ENCODE peak calls at places on chromosome 13, in four cellular contexts. E is prostate gland, O is SK-N-SH, D is stomach. P is an unnamed sample.

GRCh38 chr13:67299731-67300130 is 69.6 kb upstream of the PCDH9 start:
- DNase-seq in D (no peak), O (no peak), E (no peak), P (no peak)

GRCh38 chr13:20198781-20199180 is 6.0 kb upstream of the GJB2 start:
- DNase-seq in D (no peak), E (no peak), O (no peak), P (no peak)

GRCh38 chr13:24615911-24616472 is 64.2 kb upstream of the ATP12A start:
- DNase-seq in E (no peak), O (no peak), D (no peak), P (no peak)

GRCh38 chr13:45055198-45055901 is 65.0 kb upstream of the GTF2F2 start:
- DNase-seq in D (no peak), E (no peak), O (no peak), P (no peak)

GRCh38 chr13:110379905-110380341 is 72.8 kb downstream of the COL4A2 start:
- DNase-seq in D (no peak), E (no peak), O (no peak), P (no peak)

GRCh38 chr13:29707876-29708543 is 112.5 kb upstream of the SLC7A1 start:
- DNase-seq in E (no peak), D (peak), O (peak), P (no peak)

GRCh38 chr13:42078113-42078769 is 29.8 kb downstream of the DGKH start:
- DNase-seq in D (no peak), E (no peak), O (peak), P (no peak)

GRCh38 chr13:91375119-91375729 is 23.2 kb upstream of the GPC5 start:
- DNase-seq in E (no peak), O (peak), D (no peak), P (no peak)

GRCh38 chr13:106471957-106472543 is 63.4 kb downstream of the EFNB2 start:
- DNase-seq in O (peak), D (peak), E (no peak), P (no peak)

GRCh38 chr13:98706446-98707110 is 45.9 kb downstream of the SLC15A1 start:
- DNase-seq in D (no peak), O (no peak), E (no peak), P (no peak)

GRCh38 chr13:105969761-105970160 is 565.7 kb downstream of the EFNB2 start:
- DNase-seq in E (no peak), D (no peak), O (no peak), P (peak)

GRCh38 chr13:30464496-30465351 is 1.0 kb downstream of the HMGB1 start:
- DNase-seq in E (peak), D (peak), O (peak), P (peak)

GRCh38 chr13:24627090-24627714 is 53.0 kb upstream of the ATP12A start:
- DNase-seq in O (peak), D (peak), E (no peak), P (no peak)

GRCh38 chr13:26011996-26012688 is 39.7 kb downstream of the SHISA2 start:
- DNase-seq in D (no peak), E (no peak), O (no peak), P (no peak)
- TF ChIP-seq POLR2AphosphoS5 in D (no peak), E (no peak), O (no peak), P (no peak)

DNA sequence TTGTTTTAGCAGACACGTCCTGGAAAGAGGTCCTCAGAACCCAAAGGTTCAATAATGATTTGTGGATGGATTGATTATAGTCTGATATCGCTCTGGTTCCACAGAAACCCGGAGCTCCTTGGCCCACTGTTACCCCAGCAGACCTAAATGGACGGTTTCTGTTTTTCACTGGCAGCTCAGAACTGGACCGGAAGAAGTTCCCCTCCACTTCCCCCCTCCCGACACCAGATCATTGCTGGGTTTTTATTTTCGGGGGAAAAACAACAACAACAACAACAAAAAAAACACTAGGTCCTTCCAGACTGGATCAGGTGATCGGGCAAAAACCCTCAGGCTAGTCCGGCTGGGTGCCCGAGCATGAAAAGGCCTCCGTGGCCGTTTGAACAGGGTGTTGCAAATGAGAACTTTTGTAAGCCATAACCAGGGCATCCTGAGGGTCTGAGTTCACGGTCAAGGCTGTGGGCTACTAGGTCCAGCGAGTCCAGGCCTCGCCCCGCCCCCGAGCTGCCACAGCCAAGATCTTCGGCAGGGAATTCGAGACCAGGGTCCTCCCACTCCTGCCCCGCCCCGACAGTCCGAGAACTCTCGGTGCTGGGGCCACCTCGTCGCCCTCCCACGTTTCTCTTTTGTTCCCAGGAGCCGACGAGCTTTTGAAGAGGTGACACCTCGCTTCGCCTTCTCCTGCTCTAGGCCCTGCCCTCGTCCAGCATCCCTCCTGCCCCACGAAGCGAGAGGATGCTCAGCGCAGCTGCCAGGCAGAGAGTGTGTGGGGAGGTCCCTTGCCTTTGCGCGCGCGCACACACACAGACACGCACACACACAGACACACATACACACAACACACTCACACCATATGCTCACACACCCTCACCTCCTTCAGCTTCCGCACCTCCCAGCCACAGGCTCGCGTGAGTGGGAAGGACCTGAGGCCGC is 8.7 kb downstream of the ZIC2 start:
- DNase-seq in D (no peak), O (peak), E (no peak), P (peak)
- H3K27ac ChIP-seq in D (no peak), O (no peak), E (no peak), P (no peak)

DNA sequence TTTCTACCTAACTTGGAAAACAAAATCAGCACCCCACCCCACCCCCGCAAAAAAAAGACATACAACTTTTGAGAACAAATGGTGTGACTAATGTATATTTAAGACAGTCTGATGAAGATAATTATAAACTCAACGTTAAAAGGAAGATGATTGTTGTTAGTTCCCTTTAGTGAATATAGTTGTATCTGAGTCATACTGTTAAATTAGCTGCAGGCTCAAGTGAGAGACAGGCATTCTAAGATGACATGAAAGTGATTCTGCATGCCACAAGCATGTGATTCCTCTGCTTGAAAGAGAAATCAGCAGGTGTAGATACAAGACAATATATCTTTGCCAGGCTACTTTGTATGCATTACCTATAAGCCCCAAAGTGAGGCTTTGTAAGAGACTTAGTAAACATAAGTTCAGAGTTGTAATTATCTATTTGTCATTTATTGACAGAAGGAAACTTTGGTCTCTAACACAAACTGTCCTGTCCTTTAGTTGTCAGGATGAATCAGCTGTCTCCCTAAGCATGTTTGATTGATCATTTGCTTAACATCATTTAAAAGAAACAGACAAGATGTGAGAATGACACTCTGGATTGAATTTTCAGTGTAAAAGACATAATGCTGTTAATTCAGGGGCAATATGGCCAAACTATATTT is 319.4 kb upstream of the HTR2A start:
- DNase-seq in E (no peak), D (no peak), O (no peak), P (no peak)
- TF ChIP-seq POLR2AphosphoS5 in E (no peak), D (no peak), O (no peak), P (no peak)

GRCh38 chr13:101596803-101597202 is 144.3 kb downstream of the ITGBL1 start:
- DNase-seq in D (no peak), O (no peak), E (no peak), P (no peak)

GRCh38 chr13:101590479-101590878 is 138.0 kb downstream of the ITGBL1 start:
- DNase-seq in O (no peak), D (no peak), E (no peak), P (no peak)

DNA sequence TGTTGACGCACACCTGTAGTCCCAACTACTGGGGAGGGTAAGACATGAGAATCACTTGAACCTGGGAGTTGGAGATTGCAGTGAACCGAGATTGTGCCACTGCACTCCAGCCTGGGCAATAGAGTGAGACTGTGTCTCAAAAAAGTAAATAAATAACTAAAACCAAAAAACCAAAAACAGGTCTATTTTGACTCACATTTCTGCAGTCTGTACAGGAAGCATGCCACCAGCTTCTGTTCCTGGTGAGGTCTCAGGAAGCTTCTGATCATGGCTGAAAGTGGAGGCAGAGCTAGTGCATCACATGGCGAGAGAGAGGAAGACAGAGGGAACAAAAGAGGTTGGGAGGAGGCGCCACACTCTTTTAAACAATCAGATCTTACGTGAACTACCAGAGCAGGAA is 142.5 kb downstream of the ITGBL1 start:
- DNase-seq in D (no peak), E (no peak), O (no peak), P (no peak)
- H3K27ac ChIP-seq in D (no peak), E (no peak), O (no peak), P (no peak)

GRCh38 chr13:33644607-33645543 is 173.1 kb upstream of the RFC3 start:
- DNase-seq in O (no peak), D (no peak), E (no peak), P (no peak)
- TF ChIP-seq POLR2AphosphoS5 in O (no peak), D (no peak), E (no peak), P (peak)

GRCh38 chr13:76635232-76636021 is 250.8 kb downstream of the KCTD12 start:
- DNase-seq in D (no peak), O (no peak), E (no peak), P (no peak)
- H3K27ac ChIP-seq in D (no peak), O (no peak), E (no peak), P (no peak)

GRCh38 chr13:108917581-108917980 is 288.2 kb downstream of the MYO16 start:
- DNase-seq in D (no peak), O (no peak), E (no peak), P (no peak)

GRCh38 chr13:108915095-108915633 is 285.8 kb downstream of the MYO16 start:
- DNase-seq in O (peak), E (no peak), D (no peak), P (no peak)

GRCh38 chr13:108911807-108912206 is 282.4 kb downstream of the MYO16 start:
- DNase-seq in E (no peak), D (no peak), O (no peak), P (no peak)

GRCh38 chr13:108919036-108919907 is 289.9 kb downstream of the MYO16 start:
- DNase-seq in O (no peak), D (no peak), E (no peak), P (no peak)

DNA sequence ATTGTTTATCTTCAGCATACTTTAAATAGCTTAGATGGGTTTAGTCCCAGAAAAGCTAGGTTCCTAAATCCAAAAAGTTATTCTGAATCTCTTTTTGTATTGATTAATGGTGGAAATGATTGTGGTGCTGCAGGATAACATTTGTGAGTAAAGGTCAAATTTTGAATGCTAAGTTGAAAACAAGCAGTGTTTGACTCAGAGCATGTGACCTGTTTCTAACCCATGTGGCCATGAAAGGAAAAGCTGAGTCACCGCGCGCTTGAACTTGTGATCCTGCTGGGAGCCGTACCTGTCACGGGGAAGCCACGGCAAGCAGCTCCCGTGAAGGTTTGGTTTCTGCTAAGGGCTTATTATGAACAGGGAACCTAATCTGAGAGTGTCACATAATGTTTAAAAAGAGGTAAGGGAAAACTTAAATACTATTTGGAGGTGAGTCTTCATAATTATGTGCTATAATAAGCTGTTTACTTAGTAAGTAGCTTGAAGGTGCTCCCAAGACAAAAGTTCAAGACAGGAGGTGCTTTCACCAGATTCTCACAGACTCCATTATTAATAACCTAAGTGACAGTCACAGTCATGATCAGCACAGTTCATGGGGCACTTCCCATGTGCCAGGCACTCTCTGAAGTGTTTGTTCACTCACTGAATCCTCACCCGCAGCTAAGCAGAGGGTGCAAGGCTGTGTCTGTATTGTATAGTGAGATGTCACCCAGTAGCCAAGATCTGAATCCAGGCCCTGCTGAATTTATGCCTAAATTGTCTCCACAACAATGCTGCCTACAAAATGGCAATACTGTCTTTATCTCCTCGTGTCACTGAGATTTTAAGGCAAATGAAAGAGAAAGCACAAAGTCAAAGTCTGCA is 286.5 kb downstream of the MYO16 start:
- DNase-seq in D (peak), E (peak), O (no peak), P (peak)
- TF ChIP-seq POLR2AphosphoS5 in D (peak), E (peak), O (no peak), P (peak)